ENCODE peak calls at places on chromosomes 5 and 9, in four cellular contexts. E, R, X and D are unnamed samples.

GRCh38 chr9:4495537-4495936 is 5.3 kb downstream of the SLC1A1 start:
- DNase-seq in E (no peak), R (no peak), X (no peak), D (no peak)

GRCh38 chr5:147522435-147522834 is 12.6 kb upstream of the DPYSL3 start:
- DNase-seq in E (no peak), R (no peak), X (no peak), D (no peak)

GRCh38 chr5:96033116-96033515 is 71.5 kb upstream of the ELL2 start:
- DNase-seq in E (no peak), R (no peak), X (no peak), D (no peak)

GRCh38 chr9:129968690-129969485 is 74.1 kb downstream of the FNBP1 start:
- DNase-seq in E (no peak), R (peak; percentile 11), X (no peak), D (no peak)

GRCh38 chr9:13567833-13568232 is 288.3 kb upstream of the MPDZ start:
- DNase-seq in E (no peak), R (no peak), X (no peak), D (no peak)

GRCh38 chr5:55847837-55848236 is 3.3 kb upstream of the IL31RA start:
- DNase-seq in E (no peak), R (no peak), X (no peak), D (no peak)

GRCh38 chr5:82312373-82312856 is 34.3 kb upstream of the RPS23 start:
- DNase-seq in E (peak; percentile 22), R (peak; percentile 84), X (peak; percentile 50), D (peak; percentile 54)

GRCh38 chr9:37030591-37030939 is 3.5 kb downstream of the PAX5 start:
- DNase-seq in E (no peak), R (no peak), X (no peak), D (no peak)

GRCh38 chr9:97873877-97874276 is 20.9 kb downstream of the FOXE1 start:
- DNase-seq in E (no peak), R (no peak), X (no peak), D (no peak)

GRCh38 chr5:148996270-148996669 is 66.6 kb downstream of the SH3TC2 start:
- DNase-seq in E (no peak), R (no peak), X (no peak), D (no peak)

GRCh38 chr5:2883771-2884170 is 132.3 kb upstream of the IRX2 start:
- DNase-seq in E (no peak), R (no peak), X (no peak), D (no peak)

GRCh38 chr5:151094054-151094858 is 13.4 kb upstream of the TNIP1 start:
- DNase-seq in E (no peak), R (no peak), X (no peak), D (no peak)

GRCh38 chr9:76926846-76927245 is 20.9 kb upstream of the PRUNE2 start:
- DNase-seq in E (no peak), R (no peak), X (no peak), D (no peak)

GRCh38 chr5:113058269-113058668 is 81.7 kb downstream of the DCP2 start:
- DNase-seq in E (no peak), R (no peak), X (no peak), D (no peak)

GRCh38 chr9:444528-444927 is 229.9 kb downstream of the DOCK8 start:
- DNase-seq in E (no peak), R (no peak), X (no peak), D (no peak)

GRCh38 chr9:76586555-76587314 is 127.8 kb downstream of the GCNT1 start:
- DNase-seq in E (no peak), R (no peak), X (no peak), D (no peak)

GRCh38 chr9:129822825-129823162 is 1.1 kb downstream of the TOR1A start:
- DNase-seq in E (no peak), R (no peak), X (no peak), D (no peak)

GRCh38 chr5:115831163-115831768 is 10.1 kb downstream of the ATG12 start:
- DNase-seq in E (no peak), R (peak; percentile 53), X (peak; percentile 57), D (no peak)

GRCh38 chr5:59799668-59800374 is 93.7 kb downstream of the PDE4D start:
- DNase-seq in E (peak; percentile 59), R (peak; percentile 50), X (peak; percentile 7), D (peak; percentile 37)

GRCh38 chr5:108415726-108416125 is 33.8 kb upstream of the FBXL17 start:
- DNase-seq in E (no peak), R (no peak), X (no peak), D (no peak)

GRCh38 chr9:95088421-95089161 is 228.9 kb downstream of the FANCC start:
- DNase-seq in E (no peak), R (no peak), X (no peak), D (no peak)

GRCh38 chr5:176537608-176538504 is 654 bp upstream of the RNF44 start:
- DNase-seq in E (peak; percentile 96), R (peak; percentile 99), X (peak; percentile 98), D (peak; percentile 99)
- TF ChIP-seq POLR2AphosphoS5 in E (no peak), R (no peak), X (peak; percentile 49), D (peak; percentile 73)

DNA sequence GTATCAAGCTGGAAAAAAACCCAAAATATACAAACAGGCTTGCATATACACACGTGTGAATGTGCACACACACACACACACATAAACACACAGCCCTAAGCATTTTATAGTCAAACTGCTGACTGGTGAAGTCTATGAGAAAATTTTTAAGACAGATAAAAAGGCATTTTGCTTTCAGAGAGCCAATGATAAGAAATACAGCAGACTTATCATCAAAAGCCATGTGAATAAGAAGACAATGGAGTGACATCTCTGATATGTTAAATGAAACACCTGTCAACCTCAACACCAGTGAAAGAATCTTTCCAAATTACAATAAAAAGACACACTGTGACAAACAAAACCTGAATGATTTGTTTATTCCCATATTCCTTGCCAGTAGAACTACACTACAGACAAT is 233.3 kb downstream of the CDH9 start:
- DNase-seq in E (no peak), R (no peak), X (no peak), D (no peak)
- TF ChIP-seq TCF7L2 in E (no peak), R (no peak), X (no peak), D (no peak)

GRCh38 chr5:43190755-43191603 is 1.0 kb upstream of the NIM1K start:
- DNase-seq in E (no peak), R (no peak), X (no peak), D (no peak)

GRCh38 chr5:43191740-43192557 is at the start of gene NIM1K:
- DNase-seq in E (no peak), R (no peak), X (peak; percentile 58), D (no peak)

GRCh38 chr5:43192558-43193170 is 639 bp downstream of the NIM1K start:
- DNase-seq in E (no peak), R (no peak), X (no peak), D (no peak)

GRCh38 chr5:43193952-43194321 is 1.9 kb downstream of the NIM1K start:
- DNase-seq in E (no peak), R (no peak), X (no peak), D (no peak)

GRCh38 chr5:43193171-43193951 is 1.3 kb downstream of the NIM1K start:
- DNase-seq in E (peak; percentile 64), R (peak; percentile 61), X (peak; percentile 34), D (peak; percentile 3)
- TF ChIP-seq POLR2AphosphoS5 in E (no peak), R (no peak), X (no peak), D (no peak)

DNA sequence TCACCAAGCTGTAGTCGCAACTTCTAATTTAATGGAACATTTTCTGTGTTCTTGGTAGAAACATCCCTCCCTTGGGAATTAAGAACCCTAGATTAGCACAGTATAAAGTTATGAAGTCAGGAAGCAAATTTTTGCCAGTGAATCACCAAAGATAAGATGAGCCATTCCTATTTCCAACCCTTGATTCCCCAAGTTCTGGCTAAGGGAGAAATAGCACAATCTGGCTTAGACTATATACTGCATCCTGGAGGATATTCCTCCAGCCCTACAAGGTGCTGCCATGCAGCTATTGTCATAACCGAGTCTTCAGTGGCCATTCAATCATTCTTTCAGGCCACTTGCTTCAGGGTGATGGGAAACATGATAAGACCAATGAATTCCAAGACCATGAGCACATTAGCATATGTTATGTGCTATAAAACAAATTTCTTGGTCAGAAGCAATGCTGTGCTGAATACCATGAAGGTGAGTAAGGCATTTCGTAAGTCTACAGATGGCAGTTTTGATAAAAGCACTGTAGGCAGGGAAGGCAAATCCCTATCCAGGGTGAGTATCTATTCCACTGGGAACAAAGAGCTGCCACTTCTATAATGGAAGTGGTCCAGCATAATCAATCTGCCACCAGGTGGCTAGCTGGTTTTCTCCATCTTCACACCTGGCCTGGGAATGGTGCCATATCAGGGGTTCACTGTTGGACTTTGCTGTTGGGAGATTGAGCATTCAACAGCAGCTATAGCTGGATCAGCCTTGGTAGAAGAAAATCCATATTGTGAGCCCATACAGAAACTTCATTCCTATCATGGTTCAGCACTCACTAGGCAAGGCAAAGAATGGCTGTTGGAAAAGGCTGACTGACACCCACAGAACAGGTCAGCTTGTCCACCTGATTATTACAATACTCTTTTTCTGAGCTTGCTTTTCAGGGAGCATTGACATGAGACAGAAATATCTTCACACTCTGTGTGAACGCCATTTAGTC is 19.6 kb upstream of the ARL15 start:
- DNase-seq in E (no peak), R (no peak), X (no peak), D (no peak)
- TF ChIP-seq TCF7L2 in E (no peak), R (no peak), X (no peak), D (no peak)

GRCh38 chr5:14581891-14582796 is 552 bp downstream of the OTULINL start:
- DNase-seq in E (no peak), R (no peak), X (no peak), D (peak; percentile 33)
- TF ChIP-seq POLR2AphosphoS5 in E (no peak), R (no peak), X (no peak), D (no peak)

GRCh38 chr9:23361096-23361495 is 464.9 kb downstream of the ELAVL2 start:
- DNase-seq in E (no peak), R (no peak), X (no peak), D (no peak)
- TF ChIP-seq TCF7L2 in E (no peak), R (no peak), X (no peak), D (no peak)